ENCODE peak calls at places on chromosome 2, in nine cellular contexts. One of them, this sample, is unnamed.
A peak's percentile ranks its signal among the peaks of the same experiment; 100 is the strongest.

GRCh38 chr2:111617804-111618576 is 266.0 kb downstream of the ANAPC1 start:
- DNase-seq in astrocyte of the spinal cord: no peak
- DNase-seq in A549: no peak
- DNase-seq in GM12865: no peak
- DNase-seq in AG04449: no peak
- DNase-seq in psoas muscle: peak; percentile 68
- DNase-seq in CD8-positive, alpha-beta T cell: no peak
- DNase-seq in spleen: no peak
- DNase-seq in heart left ventricle: peak; percentile 63
- DNase-seq in this sample: no peak

GRCh38 chr2:133576714-133577113 is 8.5 kb upstream of the NCKAP5 start:
- DNase-seq in astrocyte of the spinal cord: no peak
- DNase-seq in heart left ventricle: no peak
- DNase-seq in spleen: no peak
- DNase-seq in GM12865: no peak
- DNase-seq in AG04449: no peak
- DNase-seq in psoas muscle: no peak
- DNase-seq in CD8-positive, alpha-beta T cell: no peak
- DNase-seq in A549: no peak
- DNase-seq in this sample: no peak

GRCh38 chr2:151878655-151879563 is 50.7 kb upstream of the ARL5A start:
- DNase-seq in A549: no peak
- DNase-seq in AG04449: no peak
- DNase-seq in heart left ventricle: no peak
- DNase-seq in spleen: no peak
- DNase-seq in psoas muscle: no peak
- DNase-seq in GM12865: no peak
- DNase-seq in CD8-positive, alpha-beta T cell: no peak
- DNase-seq in astrocyte of the spinal cord: peak; percentile 56
- DNase-seq in this sample: peak; percentile 40

GRCh38 chr2:230904856-230905447 is 20.1 kb downstream of the GPR55 start:
- DNase-seq in CD8-positive, alpha-beta T cell: no peak
- DNase-seq in AG04449: no peak
- DNase-seq in heart left ventricle: peak; percentile 2
- DNase-seq in A549: no peak
- DNase-seq in psoas muscle: no peak
- DNase-seq in spleen: peak; percentile 62
- DNase-seq in astrocyte of the spinal cord: no peak
- DNase-seq in GM12865: no peak
- DNase-seq in this sample: no peak

GRCh38 chr2:169983506-169983905 is 156.3 kb downstream of the UBR3 start:
- DNase-seq in CD8-positive, alpha-beta T cell: no peak
- DNase-seq in A549: no peak
- DNase-seq in AG04449: no peak
- DNase-seq in heart left ventricle: no peak
- DNase-seq in spleen: no peak
- DNase-seq in psoas muscle: no peak
- DNase-seq in GM12865: no peak
- DNase-seq in astrocyte of the spinal cord: no peak
- DNase-seq in this sample: peak; percentile 26

GRCh38 chr2:15673919-15674636 is 82.4 kb downstream of the DDX1 start:
- DNase-seq in GM12865: no peak
- DNase-seq in astrocyte of the spinal cord: peak; percentile 19
- DNase-seq in CD8-positive, alpha-beta T cell: no peak
- DNase-seq in heart left ventricle: no peak
- DNase-seq in AG04449: no peak
- DNase-seq in A549: no peak
- DNase-seq in spleen: no peak
- DNase-seq in psoas muscle: no peak
- DNase-seq in this sample: peak; percentile 69

GRCh38 chr2:29134933-29135332 is 19.7 kb downstream of the CLIP4 start:
- DNase-seq in heart left ventricle: no peak
- DNase-seq in GM12865: no peak
- DNase-seq in CD8-positive, alpha-beta T cell: no peak
- DNase-seq in psoas muscle: no peak
- DNase-seq in AG04449: no peak
- DNase-seq in astrocyte of the spinal cord: no peak
- DNase-seq in A549: no peak
- DNase-seq in spleen: no peak
- DNase-seq in this sample: no peak

GRCh38 chr2:225097035-225097434 is 54.8 kb upstream of the DOCK10 start:
- DNase-seq in spleen: no peak
- DNase-seq in astrocyte of the spinal cord: no peak
- DNase-seq in CD8-positive, alpha-beta T cell: no peak
- DNase-seq in heart left ventricle: no peak
- DNase-seq in GM12865: no peak
- DNase-seq in psoas muscle: no peak
- DNase-seq in A549: no peak
- DNase-seq in AG04449: no peak
- DNase-seq in this sample: no peak

GRCh38 chr2:153133716-153134115 is 344.8 kb downstream of the RPRM start:
- DNase-seq in psoas muscle: no peak
- DNase-seq in heart left ventricle: no peak
- DNase-seq in GM12865: no peak
- DNase-seq in astrocyte of the spinal cord: no peak
- DNase-seq in AG04449: no peak
- DNase-seq in A549: no peak
- DNase-seq in spleen: no peak
- DNase-seq in CD8-positive, alpha-beta T cell: no peak
- DNase-seq in this sample: no peak

DNA sequence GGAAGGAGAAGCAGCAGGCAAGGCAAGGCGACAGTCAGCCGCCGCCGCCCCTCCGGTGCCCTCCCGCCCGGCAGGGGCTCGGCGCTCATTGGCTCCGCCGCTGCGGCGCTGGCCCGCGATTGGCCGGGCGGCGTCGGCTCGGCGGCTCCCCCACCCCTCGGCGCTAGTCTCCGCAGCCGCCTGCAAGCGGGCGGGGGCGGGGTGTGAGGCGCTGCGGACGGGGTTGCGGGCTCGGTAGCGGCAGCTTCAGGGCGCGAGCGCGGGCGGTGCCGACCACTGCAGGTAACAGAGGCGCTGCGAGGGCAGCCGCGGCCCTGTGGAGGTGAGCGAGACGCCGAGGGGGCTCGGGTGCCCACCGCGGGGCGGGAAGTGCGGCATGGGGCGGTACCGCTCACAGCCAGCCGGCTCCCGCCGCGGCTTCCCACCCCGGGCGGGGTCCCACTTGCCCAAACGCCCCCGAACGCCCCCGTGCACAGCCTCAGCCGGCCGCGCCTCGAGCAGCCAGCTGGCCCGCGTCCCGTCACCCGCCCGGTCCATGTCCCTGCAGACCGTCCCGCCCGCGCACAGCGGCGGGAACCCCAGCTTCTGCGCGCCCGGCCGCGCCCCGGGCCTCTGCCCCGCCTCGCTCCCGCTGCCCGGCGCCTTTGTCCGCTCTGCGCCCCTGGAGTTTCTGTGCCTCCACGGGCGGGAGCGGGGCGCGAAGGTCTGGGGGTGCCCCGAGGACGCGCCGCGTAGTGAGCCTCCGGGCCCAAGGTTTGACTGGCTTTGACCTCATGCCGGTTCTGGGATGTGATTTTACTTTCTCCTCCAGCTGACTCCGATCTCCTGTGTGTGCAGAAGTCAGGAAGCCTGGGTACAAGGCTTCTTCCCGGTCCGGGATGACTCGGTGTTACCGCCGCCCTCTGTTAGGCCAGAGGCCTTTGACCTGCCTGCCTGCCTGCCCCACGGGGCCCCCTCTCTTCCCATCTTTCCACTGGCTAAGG is at the start of gene SANBR:
- DNase-seq in spleen: peak; percentile 96
- DNase-seq in astrocyte of the spinal cord: peak; percentile 75
- DNase-seq in CD8-positive, alpha-beta T cell: peak; percentile 80
- DNase-seq in GM12865: peak; percentile 90
- DNase-seq in heart left ventricle: peak; percentile 89
- DNase-seq in A549: peak; percentile 75
- DNase-seq in psoas muscle: peak; percentile 92
- DNase-seq in AG04449: no peak
- DNase-seq in this sample: peak; percentile 77
- TF ChIP-seq CTCF in spleen: peak; percentile 14
- TF ChIP-seq CTCF in astrocyte of the spinal cord: no peak
- TF ChIP-seq CTCF in CD8-positive, alpha-beta T cell: no peak
- TF ChIP-seq CTCF in GM12865: no peak
- TF ChIP-seq CTCF in heart left ventricle: no peak
- TF ChIP-seq CTCF in A549: no peak
- TF ChIP-seq CTCF in psoas muscle: no peak
- TF ChIP-seq CTCF in AG04449: no peak
- TF ChIP-seq CTCF in this sample: no peak

GRCh38 chr2:44171018-44171417 is 2.3 kb downstream of the PPM1B start:
- DNase-seq in A549: no peak
- DNase-seq in heart left ventricle: no peak
- DNase-seq in CD8-positive, alpha-beta T cell: no peak
- DNase-seq in psoas muscle: no peak
- DNase-seq in astrocyte of the spinal cord: peak; percentile 56
- DNase-seq in spleen: no peak
- DNase-seq in AG04449: peak; percentile 21
- DNase-seq in GM12865: no peak
- DNase-seq in this sample: no peak
- H3K4me3 ChIP-seq in A549: peak overlapping the region; percentile 83
- H3K4me3 ChIP-seq in heart left ventricle: peak overlapping the region; percentile 87
- H3K4me3 ChIP-seq in CD8-positive, alpha-beta T cell: peak overlapping the region; percentile 85
- H3K4me3 ChIP-seq in psoas muscle: peak overlapping the region; percentile 88
- H3K4me3 ChIP-seq in astrocyte of the spinal cord: peak overlapping the region; percentile 78
- H3K4me3 ChIP-seq in spleen: peak overlapping the region; percentile 74
- H3K4me3 ChIP-seq in AG04449: peak overlapping the region; percentile 86
- H3K4me3 ChIP-seq in GM12865: peak overlapping the region; percentile 78
- H3K4me3 ChIP-seq in this sample: peak overlapping the region; percentile 67

GRCh38 chr2:96819101-96819875 is 3.2 kb downstream of the CNNM3 start:
- DNase-seq in AG04449: no peak
- DNase-seq in GM12865: no peak
- DNase-seq in A549: no peak
- DNase-seq in psoas muscle: no peak
- DNase-seq in astrocyte of the spinal cord: no peak
- DNase-seq in heart left ventricle: no peak
- DNase-seq in CD8-positive, alpha-beta T cell: no peak
- DNase-seq in spleen: peak; percentile 61
- DNase-seq in this sample: no peak

GRCh38 chr2:96822786-96823185 is 6.7 kb downstream of the CNNM3 start:
- DNase-seq in A549: no peak
- DNase-seq in AG04449: no peak
- DNase-seq in astrocyte of the spinal cord: no peak
- DNase-seq in heart left ventricle: no peak
- DNase-seq in CD8-positive, alpha-beta T cell: no peak
- DNase-seq in spleen: peak; percentile 46
- DNase-seq in psoas muscle: no peak
- DNase-seq in GM12865: no peak
- DNase-seq in this sample: no peak

GRCh38 chr2:96817882-96818281 is 1.8 kb downstream of the CNNM3 start:
- DNase-seq in AG04449: no peak
- DNase-seq in heart left ventricle: no peak
- DNase-seq in spleen: peak; percentile 44
- DNase-seq in A549: no peak
- DNase-seq in CD8-positive, alpha-beta T cell: no peak
- DNase-seq in astrocyte of the spinal cord: no peak
- DNase-seq in GM12865: no peak
- DNase-seq in psoas muscle: no peak
- DNase-seq in this sample: no peak

GRCh38 chr2:96821113-96821512 is 5.0 kb downstream of the CNNM3 start:
- DNase-seq in AG04449: no peak
- DNase-seq in heart left ventricle: no peak
- DNase-seq in CD8-positive, alpha-beta T cell: no peak
- DNase-seq in astrocyte of the spinal cord: no peak
- DNase-seq in A549: no peak
- DNase-seq in spleen: no peak
- DNase-seq in GM12865: no peak
- DNase-seq in psoas muscle: no peak
- DNase-seq in this sample: no peak

GRCh38 chr2:96819876-96820511 is 3.9 kb downstream of the CNNM3 start:
- DNase-seq in astrocyte of the spinal cord: no peak
- DNase-seq in CD8-positive, alpha-beta T cell: no peak
- DNase-seq in AG04449: no peak
- DNase-seq in psoas muscle: peak; percentile 49
- DNase-seq in heart left ventricle: no peak
- DNase-seq in spleen: no peak
- DNase-seq in GM12865: no peak
- DNase-seq in A549: no peak
- DNase-seq in this sample: no peak
- TF ChIP-seq CTCF in astrocyte of the spinal cord: no peak
- TF ChIP-seq CTCF in CD8-positive, alpha-beta T cell: no peak
- TF ChIP-seq CTCF in AG04449: no peak
- TF ChIP-seq CTCF in psoas muscle: no peak
- TF ChIP-seq CTCF in heart left ventricle: no peak
- TF ChIP-seq CTCF in spleen: no peak
- TF ChIP-seq CTCF in GM12865: no peak
- TF ChIP-seq CTCF in A549: no peak
- TF ChIP-seq CTCF in this sample: no peak

GRCh38 chr2:142944721-142945120 is 67.3 kb downstream of the KYNU start:
- DNase-seq in spleen: no peak
- DNase-seq in psoas muscle: no peak
- DNase-seq in AG04449: no peak
- DNase-seq in GM12865: no peak
- DNase-seq in astrocyte of the spinal cord: no peak
- DNase-seq in CD8-positive, alpha-beta T cell: no peak
- DNase-seq in heart left ventricle: no peak
- DNase-seq in A549: no peak
- DNase-seq in this sample: no peak

GRCh38 chr2:142937347-142937746 is 59.9 kb downstream of the KYNU start:
- DNase-seq in psoas muscle: no peak
- DNase-seq in spleen: no peak
- DNase-seq in astrocyte of the spinal cord: peak; percentile 13
- DNase-seq in GM12865: no peak
- DNase-seq in A549: no peak
- DNase-seq in heart left ventricle: no peak
- DNase-seq in AG04449: no peak
- DNase-seq in CD8-positive, alpha-beta T cell: no peak
- DNase-seq in this sample: no peak

GRCh38 chr2:142944264-142944663 is 66.8 kb downstream of the KYNU start:
- DNase-seq in AG04449: no peak
- DNase-seq in spleen: no peak
- DNase-seq in GM12865: no peak
- DNase-seq in A549: peak; percentile 21
- DNase-seq in CD8-positive, alpha-beta T cell: no peak
- DNase-seq in heart left ventricle: no peak
- DNase-seq in astrocyte of the spinal cord: peak; percentile 52
- DNase-seq in psoas muscle: no peak
- DNase-seq in this sample: no peak

GRCh38 chr2:142938240-142938639 is 60.8 kb downstream of the KYNU start:
- DNase-seq in AG04449: no peak
- DNase-seq in psoas muscle: no peak
- DNase-seq in astrocyte of the spinal cord: no peak
- DNase-seq in GM12865: no peak
- DNase-seq in spleen: no peak
- DNase-seq in CD8-positive, alpha-beta T cell: no peak
- DNase-seq in A549: no peak
- DNase-seq in heart left ventricle: no peak
- DNase-seq in this sample: no peak

DNA sequence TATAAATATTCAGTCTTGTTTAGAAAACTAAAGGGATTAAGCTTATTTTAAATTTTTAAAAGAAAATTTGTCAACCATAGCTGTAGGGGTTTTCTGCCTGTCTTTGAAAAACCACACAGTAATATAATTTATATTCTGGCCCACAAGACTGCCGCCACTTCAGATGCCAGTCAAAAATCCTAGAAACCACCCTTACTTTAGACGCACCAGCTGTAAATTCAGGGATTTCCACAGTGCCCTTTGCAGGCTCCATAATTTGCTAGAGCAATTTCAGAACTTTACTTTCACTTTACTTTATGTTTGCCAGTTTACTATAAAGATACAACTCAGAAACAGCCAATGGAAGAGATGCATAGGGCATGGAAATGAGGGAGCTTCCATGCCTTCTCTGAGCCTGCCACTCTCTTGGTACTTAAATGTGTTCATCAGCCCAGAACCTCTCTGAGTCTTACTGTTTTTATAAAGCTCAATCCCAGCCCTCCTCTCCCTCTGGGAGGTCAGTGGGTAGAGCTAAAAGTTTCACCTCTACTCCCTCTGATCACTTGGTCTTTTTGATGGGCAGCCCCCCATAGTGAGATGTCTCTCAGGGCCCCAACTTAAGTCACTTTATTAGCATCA is 63.3 kb downstream of the KYNU start:
- DNase-seq in GM12865: peak; percentile 7
- DNase-seq in A549: no peak
- DNase-seq in astrocyte of the spinal cord: no peak
- DNase-seq in psoas muscle: no peak
- DNase-seq in spleen: no peak
- DNase-seq in AG04449: no peak
- DNase-seq in CD8-positive, alpha-beta T cell: no peak
- DNase-seq in heart left ventricle: no peak
- DNase-seq in this sample: no peak
- H3K4me3 ChIP-seq in GM12865: no peak overlapping the region
- H3K4me3 ChIP-seq in A549: no peak overlapping the region
- H3K4me3 ChIP-seq in astrocyte of the spinal cord: no peak overlapping the region
- H3K4me3 ChIP-seq in psoas muscle: no peak overlapping the region
- H3K4me3 ChIP-seq in spleen: no peak overlapping the region
- H3K4me3 ChIP-seq in AG04449: no peak overlapping the region
- H3K4me3 ChIP-seq in CD8-positive, alpha-beta T cell: no peak overlapping the region
- H3K4me3 ChIP-seq in heart left ventricle: no peak overlapping the region
- H3K4me3 ChIP-seq in this sample: no peak overlapping the region